ENCODE peak calls at places on chromosomes 3 and 15, in eight cellular contexts. Q, U, V, M, B, F, N and R are unnamed samples.

GRCh38 chr3:104763007-104763406 is 603.7 kb upstream of the ALCAM start:
- DNase-seq in V (peak; percentile 54), U (no peak), M (peak; percentile 56), B (no peak), N (no peak), Q (no peak), F (no peak), R (no peak)

GRCh38 chr15:46646476-46646875 is 1011.6 kb downstream of the SQOR start:
- DNase-seq in M (no peak), V (no peak), Q (no peak), B (no peak), N (no peak), U (no peak), F (no peak), R (no peak)

GRCh38 chr3:115062412-115062956 is 84.6 kb downstream of the ZBTB20 start:
- DNase-seq in N (peak; percentile 56), U (no peak), F (no peak), Q (no peak), M (peak; percentile 47), V (peak; percentile 71), B (no peak), R (no peak)

GRCh38 chr3:11523793-11524160 is 119.9 kb downstream of the VGLL4 start:
- DNase-seq in M (no peak), Q (no peak), F (no peak), N (no peak), U (no peak), B (no peak), V (no peak), R (no peak)

GRCh38 chr15:76840830-76841460 is 64.2 kb downstream of the SCAPER start:
- DNase-seq in F (no peak), N (peak; percentile 44), V (peak; percentile 58), B (no peak), U (no peak), Q (no peak), M (peak; percentile 48), R (no peak)

GRCh38 chr3:11157406-11157805 is 3.1 kb downstream of the HRH1 start:
- DNase-seq in V (no peak), N (no peak), B (no peak), M (no peak), F (no peak), U (no peak), Q (no peak), R (no peak)

GRCh38 chr3:49500408-49501257 is 30.6 kb downstream of the DAG1 start:
- DNase-seq in V (peak; percentile 97), M (peak; percentile 94), F (no peak), N (peak; percentile 72), Q (peak; percentile 63), B (no peak), U (no peak), R (no peak)

GRCh38 chr15:78257681-78258080 is 6.7 kb upstream of the DNAJA4 start:
- DNase-seq in B (no peak), Q (no peak), V (no peak), M (no peak), F (no peak), U (no peak), N (no peak), R (no peak)

GRCh38 chr3:155242342-155242741 is 51.1 kb downstream of the STRIT1 start:
- DNase-seq in V (peak; percentile 35), U (no peak), Q (no peak), B (no peak), N (no peak), F (no peak), M (peak; percentile 56), R (no peak)

GRCh38 chr3:39142067-39142466 is 11.3 kb downstream of the CSRNP1 start:
- DNase-seq in F (no peak), V (no peak), M (no peak), B (no peak), N (no peak), U (no peak), Q (peak; percentile 81), R (no peak)

GRCh38 chr3:51802091-51802720 is 23.2 kb upstream of the IQCF6 start:
- DNase-seq in M (no peak), V (no peak), B (no peak), Q (no peak), N (no peak), U (no peak), F (no peak), R (no peak)

GRCh38 chr15:51793521-51793920 is 35.9 kb upstream of the TMOD3 start:
- DNase-seq in U (no peak), B (peak; percentile 37), N (no peak), M (no peak), F (no peak), Q (no peak), V (peak; percentile 60), R (no peak)

GRCh38 chr3:39639344-39640236 is 169.8 kb upstream of the MYRIP start:
- DNase-seq in M (peak; percentile 97), N (peak; percentile 92), Q (no peak), U (no peak), B (no peak), V (peak; percentile 93), F (peak; percentile 44), R (no peak)

GRCh38 chr3:45985532-45986302 is 9.9 kb downstream of the FYCO1 start:
- DNase-seq in V (no peak), B (no peak), N (no peak), U (no peak), F (no peak), Q (no peak), M (peak; percentile 69), R (no peak)